ENCODE peak calls at places on chromosomes 12 and 14, in five cellular contexts. J is thoracic aorta, Z is adipocyte, A is heart left ventricle, C is breast epithelium. K is an unnamed sample. For H3K4me1, the result is how much of the 10 kb centered on the place peaks cover.

GRCh38 chr14:71166434-71166833 is 259.2 kb downstream of the PCNX1 start:
- DNase-seq in J (no peak), Z (peak), A (no peak), C (peak), K (no peak)

GRCh38 chr12:113477171-113477841 is 5.6 kb upstream of the LHX5 start:
- DNase-seq in J (no peak), Z (no peak), A (no peak), C (no peak), K (no peak)

GRCh38 chr12:31783996-31784645 is 55.3 kb upstream of the AMN1 start:
- DNase-seq in J (no peak), Z (no peak), A (no peak), C (no peak), K (no peak)

GRCh38 chr14:33933386-33933934 is 17.4 kb downstream of the EGLN3 start:
- DNase-seq in J (no peak), Z (no peak), A (no peak), C (no peak), K (no peak)

GRCh38 chr14:53663709-53664108 is 292.9 kb downstream of the BMP4 start:
- DNase-seq in J (no peak), Z (peak), A (peak), C (no peak), K (no peak)

GRCh38 chr14:89165189-89165809 is 251.7 kb downstream of the FOXN3 start:
- DNase-seq in J (no peak), Z (no peak), A (no peak), C (no peak), K (no peak)

GRCh38 chr12:118544569-118544968 is 168.2 kb downstream of the SUDS3 start:
- DNase-seq in J (no peak), Z (no peak), A (no peak), C (no peak), K (no peak)

GRCh38 chr14:61331992-61332657 is 10.7 kb downstream of the PRKCH start:
- DNase-seq in J (no peak), Z (no peak), A (no peak), C (no peak), K (no peak)

GRCh38 chr12:123358035-123358434 is 6.6 kb downstream of the SBNO1 start:
- DNase-seq in J (no peak), Z (no peak), A (no peak), C (no peak), K (no peak)

GRCh38 chr14:19771895-19772430 is 1.3 kb upstream of the OR4M1 start:
- DNase-seq in J (no peak), Z (no peak), A (no peak), C (no peak), K (no peak)
- H3K4me1 ChIP-seq in J (under half), Z (under half), A (under half), C (under half), K (under half)

GRCh38 chr14:99247091-99247729 is 24.8 kb downstream of the BCL11B start:
- DNase-seq in J (no peak), Z (no peak), A (no peak), C (no peak), K (no peak)

GRCh38 chr14:99246536-99247083 is 25.4 kb downstream of the BCL11B start:
- DNase-seq in J (no peak), Z (no peak), A (no peak), C (no peak), K (no peak)

GRCh38 chr14:99244960-99245340 is 27.0 kb downstream of the BCL11B start:
- DNase-seq in J (no peak), Z (no peak), A (no peak), C (no peak), K (no peak)

GRCh38 chr14:99244299-99244959 is 27.6 kb downstream of the BCL11B start:
- DNase-seq in J (no peak), Z (no peak), A (no peak), C (no peak), K (no peak)

GRCh38 chr14:99245541-99246511 is 26.2 kb downstream of the BCL11B start:
- DNase-seq in J (no peak), Z (no peak), A (no peak), C (no peak), K (no peak)
- H3K4me1 ChIP-seq in J (under half), Z (under half), A (under half), C (under half), K (under half)

GRCh38 chr14:105414456-105415371 is 4.9 kb upstream of the MTA1 start:
- DNase-seq in J (peak), Z (peak), A (peak), C (peak), K (peak)
- H3K4me1 ChIP-seq in J (under half), Z (under half), A (under half), C (under half), K (under half)

GRCh38 chr12:45560689-45561088 is 168.8 kb upstream of the ARID2 start:
- DNase-seq in J (no peak), Z (no peak), A (no peak), C (no peak), K (no peak)
- H3K4me1 ChIP-seq in J (under half), Z (under half), A (under half), C (under half), K (under half)

GRCh38 chr14:23610090-23610814 is 25.9 kb upstream of the DHRS2 start:
- DNase-seq in J (no peak), Z (no peak), A (no peak), C (no peak), K (no peak)

GRCh38 chr14:23610815-23611289 is 25.3 kb upstream of the DHRS2 start:
- DNase-seq in J (no peak), Z (no peak), A (no peak), C (no peak), K (no peak)

GRCh38 chr14:23608454-23608853 is 27.7 kb upstream of the DHRS2 start:
- DNase-seq in J (no peak), Z (no peak), A (peak), C (no peak), K (no peak)

GRCh38 chr14:23605931-23606585 is 27.5 kb upstream of the JPH4 start:
- DNase-seq in J (no peak), Z (no peak), A (no peak), C (no peak), K (no peak)

DNA sequence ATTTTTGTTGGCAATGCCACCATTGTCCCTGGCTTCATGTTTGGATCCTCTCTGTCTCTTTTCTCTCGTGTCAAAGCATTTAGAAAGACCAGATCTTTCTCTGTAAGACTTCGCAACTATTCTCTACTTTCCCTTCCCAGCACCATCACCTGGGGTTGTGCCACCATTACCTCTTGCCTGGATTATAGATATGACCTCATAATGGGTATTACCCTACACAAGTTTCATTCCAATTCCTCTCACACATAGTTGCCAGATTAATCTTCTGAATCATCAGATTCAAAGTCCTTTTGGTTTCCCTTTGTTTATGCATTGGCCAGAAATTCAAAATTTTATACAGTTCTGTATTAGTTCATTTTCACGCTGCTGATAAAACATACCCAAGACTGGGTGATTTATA is 27.2 kb upstream of the DHRS2 start:
- DNase-seq in J (no peak), Z (no peak), A (no peak), C (no peak), K (no peak)
- H3K4me1 ChIP-seq in J (under half), Z (under half), A (under half), C (under half), K (under half)

GRCh38 chr14:22520235-22520634 is 68.8 kb downstream of the DAD1 start:
- DNase-seq in J (no peak), Z (peak), A (no peak), C (no peak), K (no peak)
- H3K4me1 ChIP-seq in J (under half), Z (under half), A (under half), C (under half), K (under half)

GRCh38 chr12:92128612-92129011 is 17.0 kb downstream of the BTG1 start:
- DNase-seq in J (no peak), Z (no peak), A (no peak), C (no peak), K (no peak)
- H3K4me1 ChIP-seq in J (under half), Z (under half), A (under half), C (under half), K (under half)

GRCh38 chr12:12883369-12884001 is 7.9 kb upstream of the GPRC5A start:
- DNase-seq in J (no peak), Z (peak), A (no peak), C (no peak), K (no peak)

GRCh38 chr12:12881495-12881894 is 9.9 kb upstream of the GPRC5A start:
- DNase-seq in J (no peak), Z (no peak), A (no peak), C (no peak), K (no peak)

GRCh38 chr12:12882288-12882687 is 9.1 kb upstream of the GPRC5A start:
- DNase-seq in J (no peak), Z (no peak), A (no peak), C (no peak), K (no peak)

GRCh38 chr12:12887471-12887870 is 3.9 kb upstream of the GPRC5A start:
- DNase-seq in J (no peak), Z (no peak), A (no peak), C (no peak), K (no peak)

DNA sequence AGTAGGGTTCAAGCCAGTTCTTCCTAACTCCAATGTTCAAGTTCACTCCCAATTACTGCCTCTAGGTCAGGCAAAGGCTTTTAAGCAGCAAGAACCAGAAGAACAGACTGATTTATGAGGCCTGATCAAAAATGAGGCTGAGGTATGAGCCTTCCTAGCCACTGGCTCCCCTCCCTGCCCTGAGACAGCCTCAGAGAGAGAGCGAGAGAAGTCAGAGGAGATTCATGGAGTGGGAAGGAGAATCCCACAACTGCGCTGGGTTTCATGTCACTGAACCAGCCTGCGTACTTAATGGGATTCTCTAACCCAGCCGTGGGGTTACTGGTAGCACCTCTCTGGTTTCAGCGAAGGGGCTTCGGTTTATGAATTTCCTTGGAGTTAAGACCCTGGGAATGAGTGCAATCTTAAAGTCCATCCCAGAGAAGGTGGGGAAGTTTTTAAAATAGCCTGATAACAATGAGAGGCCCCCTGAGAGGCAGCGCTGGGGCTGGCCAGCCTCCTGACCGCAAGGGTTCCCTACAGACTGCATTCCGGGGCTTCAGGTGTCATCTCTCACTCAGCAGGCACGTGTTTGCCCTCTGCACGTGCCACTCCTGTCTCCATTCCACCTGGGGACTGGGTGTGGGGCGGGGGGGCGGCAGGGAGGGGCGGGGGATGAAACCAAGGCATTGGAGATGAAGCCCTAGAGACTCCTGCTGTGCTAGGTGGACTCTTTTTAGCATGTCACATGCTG is 6.1 kb upstream of the GPRC5A start:
- DNase-seq in J (no peak), Z (no peak), A (no peak), C (no peak), K (no peak)
- H3K4me1 ChIP-seq in J (under half), Z (under half), A (under half), C (under half), K (under half)

DNA sequence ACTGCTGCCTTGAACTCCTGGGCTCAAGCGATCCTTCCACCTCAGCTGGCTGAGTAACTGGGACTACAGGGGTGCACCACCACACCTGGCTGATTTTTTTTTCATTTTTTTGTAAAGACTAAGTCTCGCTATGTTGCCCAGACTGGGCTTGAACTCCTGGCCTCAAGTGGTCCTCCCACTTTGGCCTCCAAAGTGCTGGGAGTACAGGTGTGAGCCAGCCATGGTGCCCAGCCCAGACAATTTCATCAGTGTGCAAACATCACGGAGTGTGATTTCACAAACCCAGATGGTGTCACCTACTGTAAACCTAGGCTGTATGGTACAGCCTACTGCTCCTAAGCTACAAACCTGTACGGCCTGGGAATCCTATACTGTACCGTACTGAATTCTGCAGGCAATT is 6.9 kb upstream of the BCL7A start:
- DNase-seq in J (no peak), Z (no peak), A (no peak), C (no peak), K (no peak)
- H3K4me1 ChIP-seq in J (under half), Z (under half), A (under half), C (under half), K (under half)

K was measured in left lung.